ENCODE peak calls at places on chromosomes 6 and 20, in four cellular contexts. One of them, this sample, is unnamed.

GRCh38 chr6:56555438-56555872 is 87.2 kb downstream of the DST start:
- DNase-seq in psoas muscle: no peak
- DNase-seq in MCF 10A: no peak
- DNase-seq in neural progenitor cell: peak
- DNase-seq in this sample: no peak

GRCh38 chr20:20843982-20844381 is 131.5 kb upstream of the RALGAPA2 start:
- DNase-seq in psoas muscle: no peak
- DNase-seq in MCF 10A: peak
- DNase-seq in neural progenitor cell: peak
- DNase-seq in this sample: no peak

GRCh38 chr6:151647871-151648639 is 154.2 kb downstream of the CCDC170 start:
- DNase-seq in psoas muscle: no peak
- DNase-seq in MCF 10A: peak
- DNase-seq in neural progenitor cell: peak
- DNase-seq in this sample: no peak

GRCh38 chr6:22124756-22125155 is 172.1 kb downstream of the PRL start:
- DNase-seq in psoas muscle: no peak
- DNase-seq in MCF 10A: no peak
- DNase-seq in neural progenitor cell: no peak
- DNase-seq in this sample: no peak

GRCh38 chr6:169559001-169559441 is 142.8 kb downstream of the WDR27 start:
- DNase-seq in psoas muscle: no peak
- DNase-seq in MCF 10A: no peak
- DNase-seq in neural progenitor cell: no peak
- DNase-seq in this sample: no peak

GRCh38 chr6:63546697-63547096 is 25.6 kb upstream of the LOC128125822 start:
- DNase-seq in psoas muscle: no peak
- DNase-seq in MCF 10A: no peak
- DNase-seq in neural progenitor cell: no peak
- DNase-seq in this sample: no peak

GRCh38 chr6:169885831-169886230 is 134.4 kb downstream of the ERMARD start:
- DNase-seq in psoas muscle: no peak
- DNase-seq in MCF 10A: no peak
- DNase-seq in neural progenitor cell: no peak
- DNase-seq in this sample: no peak

GRCh38 chr6:179340-179950 is 112.8 kb upstream of the DUSP22 start:
- DNase-seq in psoas muscle: no peak
- DNase-seq in MCF 10A: no peak
- DNase-seq in neural progenitor cell: no peak
- DNase-seq in this sample: no peak

GRCh38 chr6:113642714-113643442 is 214.3 kb upstream of the MARCKS start:
- DNase-seq in psoas muscle: no peak
- DNase-seq in MCF 10A: peak
- DNase-seq in neural progenitor cell: no peak
- DNase-seq in this sample: no peak

GRCh38 chr6:79385893-79386292 is 151.3 kb downstream of the LCA5 start:
- DNase-seq in psoas muscle: no peak
- DNase-seq in MCF 10A: peak
- DNase-seq in neural progenitor cell: no peak
- DNase-seq in this sample: no peak

GRCh38 chr20:32427996-32428395 is 69.9 kb downstream of the ASXL1 start:
- DNase-seq in psoas muscle: no peak
- DNase-seq in MCF 10A: no peak
- DNase-seq in neural progenitor cell: no peak
- DNase-seq in this sample: no peak

GRCh38 chr20:57650756-57651483 is 30.7 kb upstream of the ZBP1 start:
- DNase-seq in psoas muscle: no peak
- DNase-seq in MCF 10A: no peak
- DNase-seq in neural progenitor cell: no peak
- DNase-seq in this sample: peak

GRCh38 chr6:97160280-97160679 is 122.7 kb downstream of the MMS22L start:
- DNase-seq in psoas muscle: no peak
- DNase-seq in MCF 10A: peak
- DNase-seq in neural progenitor cell: no peak
- DNase-seq in this sample: no peak

GRCh38 chr6:110625883-110626282 is 149.5 kb upstream of the SLC22A16 start:
- DNase-seq in psoas muscle: no peak
- DNase-seq in MCF 10A: peak
- DNase-seq in neural progenitor cell: no peak
- DNase-seq in this sample: no peak

GRCh38 chr6:33320315-33321181 is 3.0 kb upstream of the ZBTB22 start:
- DNase-seq in psoas muscle: peak
- DNase-seq in MCF 10A: peak
- DNase-seq in neural progenitor cell: no peak
- DNase-seq in this sample: no peak

GRCh38 chr20:54069501-54069971 is 858 bp downstream of the BCAS1 start:
- DNase-seq in psoas muscle: no peak
- DNase-seq in MCF 10A: no peak
- DNase-seq in neural progenitor cell: peak
- DNase-seq in this sample: no peak

GRCh38 chr20:16004108-16004854 is 569.0 kb downstream of the KIF16B start:
- DNase-seq in psoas muscle: no peak
- DNase-seq in MCF 10A: no peak
- DNase-seq in neural progenitor cell: peak
- DNase-seq in this sample: no peak

GRCh38 chr6:33490198-33490597 is 35.8 kb downstream of the ZBTB9 start:
- DNase-seq in psoas muscle: no peak
- DNase-seq in MCF 10A: peak
- DNase-seq in neural progenitor cell: no peak
- DNase-seq in this sample: no peak

GRCh38 chr6:95120984-95121383 is 456.4 kb upstream of the MANEA start:
- DNase-seq in psoas muscle: no peak
- DNase-seq in MCF 10A: no peak
- DNase-seq in neural progenitor cell: no peak
- DNase-seq in this sample: no peak

GRCh38 chr6:137849076-137849708 is 17.9 kb upstream of the TNFAIP3 start:
- DNase-seq in psoas muscle: no peak
- DNase-seq in MCF 10A: peak
- DNase-seq in neural progenitor cell: no peak
- DNase-seq in this sample: no peak

GRCh38 chr6:6723792-6724318 is 135.3 kb downstream of the LY86 start:
- DNase-seq in psoas muscle: no peak
- DNase-seq in MCF 10A: no peak
- DNase-seq in neural progenitor cell: no peak
- DNase-seq in this sample: no peak

GRCh38 chr20:36062799-36063198 is 91.7 kb upstream of the EPB41L1 start:
- DNase-seq in psoas muscle: no peak
- DNase-seq in MCF 10A: no peak
- DNase-seq in neural progenitor cell: no peak
- DNase-seq in this sample: no peak

GRCh38 chr6:25900843-25901242 is 26.8 kb upstream of the SLC17A3 start:
- DNase-seq in psoas muscle: no peak
- DNase-seq in MCF 10A: no peak
- DNase-seq in neural progenitor cell: no peak
- DNase-seq in this sample: no peak

GRCh38 chr20:45863543-45864470 is 6.4 kb downstream of the ZSWIM3 start:
- DNase-seq in psoas muscle: no peak
- DNase-seq in MCF 10A: no peak
- DNase-seq in neural progenitor cell: no peak
- DNase-seq in this sample: no peak

GRCh38 chr6:142443102-142443501 is 141.3 kb downstream of the ADGRG6 start:
- DNase-seq in psoas muscle: no peak
- DNase-seq in MCF 10A: no peak
- DNase-seq in neural progenitor cell: no peak
- DNase-seq in this sample: no peak

GRCh38 chr6:101296184-101296583 is 97.3 kb upstream of the GRIK2 start:
- DNase-seq in psoas muscle: no peak
- DNase-seq in MCF 10A: peak
- DNase-seq in neural progenitor cell: no peak
- DNase-seq in this sample: no peak

GRCh38 chr20:59515013-59515905 is 89.1 kb upstream of the PHACTR3 start:
- DNase-seq in psoas muscle: peak
- DNase-seq in MCF 10A: peak
- DNase-seq in neural progenitor cell: peak
- DNase-seq in this sample: peak

GRCh38 chr6:1678201-1678600 is 68.5 kb downstream of the FOXC1 start:
- DNase-seq in psoas muscle: no peak
- DNase-seq in MCF 10A: no peak
- DNase-seq in neural progenitor cell: no peak
- DNase-seq in this sample: no peak

GRCh38 chr20:584375-585301 is 25.5 kb downstream of the TCF15 start:
- DNase-seq in psoas muscle: no peak
- DNase-seq in MCF 10A: peak
- DNase-seq in neural progenitor cell: no peak
- DNase-seq in this sample: no peak

GRCh38 chr6:36735110-36735971 is 37.7 kb downstream of the RAB44 start:
- DNase-seq in psoas muscle: peak
- DNase-seq in MCF 10A: no peak
- DNase-seq in neural progenitor cell: no peak
- DNase-seq in this sample: peak

GRCh38 chr6:25192562-25192961 is 86.6 kb upstream of the CARMIL1 start:
- DNase-seq in psoas muscle: no peak
- DNase-seq in MCF 10A: peak
- DNase-seq in neural progenitor cell: no peak
- DNase-seq in this sample: no peak

GRCh38 chr20:58447733-58448391 is 58.8 kb downstream of the VAPB start:
- DNase-seq in psoas muscle: no peak
- DNase-seq in MCF 10A: peak
- DNase-seq in neural progenitor cell: peak
- DNase-seq in this sample: no peak

GRCh38 chr6:130500693-130501092 is 134.9 kb downstream of the TMEM200A start:
- DNase-seq in psoas muscle: no peak
- DNase-seq in MCF 10A: no peak
- DNase-seq in neural progenitor cell: no peak
- DNase-seq in this sample: no peak

GRCh38 chr6:164035912-164036485 is 621.5 kb downstream of the QKI start:
- DNase-seq in psoas muscle: no peak
- DNase-seq in MCF 10A: no peak
- DNase-seq in neural progenitor cell: no peak
- DNase-seq in this sample: no peak

GRCh38 chr20:58366016-58366415 is 23.0 kb upstream of the VAPB start:
- DNase-seq in psoas muscle: no peak
- DNase-seq in MCF 10A: no peak
- DNase-seq in neural progenitor cell: no peak
- DNase-seq in this sample: no peak

DNA sequence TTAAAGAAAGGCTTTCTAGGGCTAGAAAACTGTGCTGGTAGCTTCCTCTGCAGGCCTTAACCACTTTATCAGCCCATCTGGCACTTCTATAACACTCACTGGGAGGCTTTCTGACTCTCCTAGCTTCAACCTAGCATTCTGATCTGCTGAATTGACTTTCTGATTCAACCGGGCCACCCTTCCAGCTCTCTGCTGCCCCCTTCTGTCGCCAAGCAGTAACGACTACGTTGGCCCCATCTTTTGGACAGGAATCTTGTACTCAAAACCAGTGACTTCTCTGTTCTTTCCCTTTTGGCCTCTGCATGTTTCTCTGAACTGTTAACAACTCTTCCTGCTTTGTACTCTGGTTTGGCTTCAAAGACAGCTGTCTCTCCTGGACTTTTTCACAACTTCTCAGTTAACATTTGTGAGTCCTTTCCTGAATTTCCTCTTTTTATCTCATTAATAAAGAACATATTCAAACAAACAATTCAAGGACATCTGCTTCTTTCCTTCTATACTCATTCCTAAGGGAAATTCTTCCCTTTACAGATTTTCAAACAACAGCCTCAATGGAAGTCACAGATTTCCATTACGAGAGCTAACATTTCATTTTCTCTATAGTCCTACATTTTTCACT is 43.9 kb upstream of the FAM135A start:
- DNase-seq in psoas muscle: peak
- DNase-seq in MCF 10A: peak
- DNase-seq in neural progenitor cell: peak
- DNase-seq in this sample: peak
- TF ChIP-seq CTCF in psoas muscle: peak
- TF ChIP-seq CTCF in MCF 10A: peak
- TF ChIP-seq CTCF in neural progenitor cell: peak
- TF ChIP-seq CTCF in this sample: peak

GRCh38 chr6:116931456-116931855 is 54.4 kb downstream of the RFX6 start:
- DNase-seq in psoas muscle: no peak
- DNase-seq in MCF 10A: no peak
- DNase-seq in neural progenitor cell: no peak
- DNase-seq in this sample: no peak
- TF ChIP-seq CTCF in psoas muscle: no peak
- TF ChIP-seq CTCF in MCF 10A: no peak
- TF ChIP-seq CTCF in neural progenitor cell: no peak
- TF ChIP-seq CTCF in this sample: no peak

GRCh38 chr6:41901882-41902519 is 6.8 kb upstream of the USP49 start:
- DNase-seq in psoas muscle: no peak
- DNase-seq in MCF 10A: peak
- DNase-seq in neural progenitor cell: peak
- DNase-seq in this sample: no peak
- TF ChIP-seq CTCF in psoas muscle: peak
- TF ChIP-seq CTCF in MCF 10A: peak
- TF ChIP-seq CTCF in neural progenitor cell: peak
- TF ChIP-seq CTCF in this sample: peak

GRCh38 chr20:62362991-62363919 is 3.9 kb downstream of the LAMA5 start:
- DNase-seq in psoas muscle: peak
- DNase-seq in MCF 10A: peak
- DNase-seq in neural progenitor cell: peak
- DNase-seq in this sample: peak
- TF ChIP-seq CTCF in psoas muscle: no peak
- TF ChIP-seq CTCF in MCF 10A: peak
- TF ChIP-seq CTCF in neural progenitor cell: peak
- TF ChIP-seq CTCF in this sample: no peak